ENCODE peak calls at places on chromosomes 11 and 22, in nine cellular contexts. E is fibroblast of the aortic adventitia, Y is heart right ventricle, S is HCT116, H is HFF-Myc, U is body of pancreas, W is AG04449, X is neural progenitor cell, Z is A549. M is an unnamed sample.

GRCh38 chr11:109000531-109000930 is 335.7 kb downstream of the DDX10 start:
- DNase-seq in E (no peak), Y (no peak), S (no peak), H (no peak), U (no peak), W (no peak), X (no peak), Z (no peak), M (peak; percentile 55)

GRCh38 chr11:59801981-59802638 is 8.5 kb downstream of the MRPL16 start:
- DNase-seq in E (no peak), Y (no peak), S (no peak), H (no peak), U (no peak), W (no peak), X (peak; percentile 41), Z (peak; percentile 12), M (no peak)

GRCh38 chr11:90874971-90875370 is 652.1 kb upstream of the CHORDC1 start:
- DNase-seq in E (no peak), Y (no peak), S (no peak), H (no peak), U (no peak), W (no peak), X (no peak), Z (no peak), M (peak; percentile 36)

GRCh38 chr11:122215244-122215992 is 99.4 kb upstream of the BLID start:
- DNase-seq in E (peak; percentile 100), Y (peak; percentile 86), S (peak; percentile 51), H (peak; percentile 61), U (peak; percentile 71), W (peak; percentile 96), X (peak; percentile 82), Z (peak; percentile 47), M (peak; percentile 66)

GRCh38 chr11:826836-827145 is 928 bp upstream of the CRACR2B start:
- DNase-seq in E (no peak), Y (no peak), S (no peak), H (no peak), U (no peak), W (no peak), X (no peak), Z (no peak), M (no peak)

GRCh38 chr22:36299911-36300310 is 47.0 kb downstream of the APOL1 start:
- DNase-seq in E (no peak), Y (no peak), S (no peak), H (no peak), U (no peak), W (no peak), X (no peak), Z (no peak), M (no peak)

GRCh38 chr11:46353706-46354105 is 6.4 kb downstream of the DGKZ start:
- DNase-seq in E (no peak), Y (no peak), S (no peak), H (no peak), U (no peak), W (no peak), X (no peak), Z (no peak), M (no peak)

GRCh38 chr22:22709719-22710445 is 65.5 kb downstream of the GGTLC2 start:
- DNase-seq in E (no peak), Y (no peak), S (no peak), H (no peak), U (peak; percentile 57), W (no peak), X (peak; percentile 67), Z (peak; percentile 43), M (peak; percentile 46)

GRCh38 chr11:109076870-109077269 is 345.1 kb upstream of the C11orf87 start:
- DNase-seq in E (peak; percentile 16), Y (no peak), S (no peak), H (no peak), U (no peak), W (no peak), X (no peak), Z (no peak), M (peak; percentile 11)

GRCh38 chr11:125214466-125215204 is 50.1 kb downstream of the PKNOX2 start:
- DNase-seq in E (peak; percentile 55), Y (peak; percentile 58), S (no peak), H (no peak), U (no peak), W (no peak), X (peak; percentile 47), Z (no peak), M (no peak)

GRCh38 chr11:116502641-116503061 is 270.1 kb downstream of the BUD13 start:
- DNase-seq in E (no peak), Y (peak; percentile 50), S (no peak), H (no peak), U (no peak), W (no peak), X (no peak), Z (no peak), M (no peak)

GRCh38 chr11:112085822-112086421 is 634 bp downstream of the TIMM8B start:
- DNase-seq in E (no peak), Y (no peak), S (no peak), H (no peak), U (no peak), W (no peak), X (no peak), Z (peak; percentile 14), M (peak; percentile 44)

GRCh38 chr11:73233704-73234402 is 15.8 kb downstream of the P2RY2 start:
- DNase-seq in E (peak; percentile 12), Y (no peak), S (no peak), H (no peak), U (no peak), W (no peak), X (no peak), Z (no peak), M (no peak)

GRCh38 chr22:43829448-43829821 is 17.3 kb upstream of the EFCAB6 start:
- DNase-seq in E (no peak), Y (peak; percentile 52), S (no peak), H (no peak), U (no peak), W (no peak), X (no peak), Z (no peak), M (no peak)

GRCh38 chr22:36741204-36741793 is 34.6 kb downstream of the IFT27 start:
- DNase-seq in E (peak; percentile 10), Y (no peak), S (peak; percentile 46), H (no peak), U (no peak), W (no peak), X (peak; percentile 30), Z (peak; percentile 36), M (no peak)

GRCh38 chr22:33519140-33519973 is 400.9 kb downstream of the LARGE1 start:
- DNase-seq in E (peak; percentile 80), Y (no peak), S (no peak), H (peak; percentile 43), U (peak; percentile 40), W (peak; percentile 51), X (peak; percentile 78), Z (peak; percentile 71), M (no peak)
- TF ChIP-seq CTCF in E (peak; percentile 56), Y (peak; percentile 56), S (peak; percentile 31), H (peak; percentile 42), U (peak; percentile 67), W (peak; percentile 36), X (peak; percentile 77), Z (peak; percentile 59), M (peak; percentile 60)

DNA sequence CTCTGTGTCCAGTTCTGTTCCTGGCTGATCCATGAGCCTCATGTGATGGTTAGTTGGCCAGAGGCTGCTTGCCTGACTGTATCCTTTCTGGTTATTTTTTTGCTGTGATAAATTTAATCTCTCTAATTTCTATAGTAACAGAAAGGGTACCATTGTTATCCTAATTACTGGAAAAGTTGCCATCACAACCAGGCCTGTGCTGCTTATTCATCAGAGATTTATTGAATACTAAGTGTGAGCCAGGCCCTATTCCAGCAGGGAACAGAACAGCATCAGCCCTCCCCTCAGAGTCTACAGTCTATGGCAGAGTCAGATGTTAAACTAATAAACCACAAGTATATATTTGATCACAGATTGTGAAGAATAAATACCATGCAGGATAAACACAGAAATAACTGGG is 86.8 kb downstream of the DEPDC5 start:
- DNase-seq in E (no peak), Y (no peak), S (no peak), H (no peak), U (no peak), W (no peak), X (no peak), Z (no peak), M (no peak)
- TF ChIP-seq CTCF in E (no peak), Y (no peak), S (no peak), H (no peak), U (no peak), W (no peak), X (no peak), Z (no peak), M (no peak)

DNA sequence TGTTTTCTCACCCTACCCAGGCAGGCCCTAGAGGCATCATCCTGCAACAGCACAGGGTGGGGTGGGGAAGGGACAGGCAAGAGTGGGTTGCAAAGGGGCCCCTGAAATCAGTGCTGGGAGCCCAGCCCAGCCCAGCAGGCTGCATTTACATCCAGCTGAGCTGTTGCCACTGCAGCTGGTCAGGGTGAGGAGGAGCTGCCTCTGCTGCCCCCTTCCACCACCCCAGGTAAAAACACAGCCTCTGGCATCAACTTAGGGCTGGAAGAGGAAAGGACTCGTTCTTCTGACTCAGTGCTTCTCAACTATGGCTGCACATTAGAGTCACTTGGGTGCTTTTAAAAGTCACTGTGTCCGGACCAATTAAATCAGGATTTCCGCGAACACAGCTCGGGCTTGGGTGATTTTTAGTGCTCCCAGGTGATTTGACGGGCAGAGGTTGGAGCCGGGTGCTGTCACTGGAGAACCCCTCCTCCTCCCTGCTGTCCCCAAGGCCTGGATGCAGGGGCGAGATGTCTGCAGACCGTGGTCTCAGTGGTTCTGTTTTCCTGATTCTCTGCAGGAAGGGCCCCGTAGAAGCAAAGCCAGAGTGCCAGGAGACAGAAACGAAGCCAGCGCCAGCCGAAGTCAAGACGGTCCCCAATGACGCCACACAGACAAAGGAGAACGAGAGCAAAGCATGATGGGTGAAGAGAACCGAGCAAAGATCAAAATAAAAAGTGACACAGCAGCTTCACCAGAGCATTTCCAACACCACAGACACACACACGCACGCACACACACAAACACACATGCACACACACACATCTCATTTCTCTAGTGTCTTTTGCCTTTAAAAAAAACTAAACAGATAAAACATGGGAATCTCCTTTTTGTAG is 39.4 kb upstream of the TTC12 start:
- DNase-seq in E (no peak), Y (no peak), S (no peak), H (no peak), U (no peak), W (no peak), X (peak; percentile 56), Z (peak; percentile 3), M (peak; percentile 23)
- TF ChIP-seq CTCF in E (no peak), Y (no peak), S (peak; percentile 28), H (no peak), U (no peak), W (no peak), X (peak; percentile 49), Z (no peak), M (peak; percentile 18)

DNA sequence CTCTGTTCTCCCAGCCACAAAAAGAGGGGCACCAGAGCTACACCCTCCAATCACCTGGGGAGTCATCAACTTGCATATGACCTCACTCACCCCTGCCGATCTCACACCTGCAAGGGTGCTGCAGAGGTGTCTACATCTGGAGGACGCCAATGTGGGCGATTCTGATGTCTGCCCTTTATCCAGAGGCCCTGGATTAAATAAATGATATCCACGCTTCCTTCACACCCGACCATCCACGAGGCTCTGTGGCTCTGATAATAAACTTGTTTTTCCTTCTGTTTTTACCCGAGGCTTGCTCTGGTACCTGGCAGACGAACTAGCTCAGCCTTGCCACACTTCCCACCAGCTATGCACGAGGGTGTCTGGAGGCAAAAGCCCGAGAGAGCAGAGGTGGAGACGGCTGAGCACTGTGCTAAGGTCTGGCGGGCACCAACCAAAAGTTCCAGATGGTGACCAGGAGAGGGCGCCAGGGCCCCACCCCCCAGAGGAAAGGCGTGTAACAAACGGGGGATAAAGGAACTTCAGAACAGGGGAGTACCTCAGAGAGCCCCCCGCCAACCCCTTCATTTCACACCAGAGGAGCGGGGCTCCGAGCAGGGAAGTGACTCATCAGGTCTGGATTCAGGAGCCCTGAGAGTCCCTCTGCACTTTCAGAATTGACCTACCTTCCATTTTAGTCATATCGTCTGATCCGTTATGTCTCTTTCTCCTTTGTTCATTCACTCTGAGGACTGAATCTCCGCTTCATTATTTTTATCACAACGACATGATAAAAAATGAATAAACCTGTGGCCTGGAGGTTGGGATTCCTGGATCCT is 13.5 kb downstream of the SCN3B start:
- DNase-seq in E (peak; percentile 45), Y (peak; percentile 29), S (no peak), H (no peak), U (peak; percentile 34), W (no peak), X (peak; percentile 71), Z (peak; percentile 35), M (peak; percentile 54)
- TF ChIP-seq CTCF in E (peak; percentile 89), Y (peak; percentile 82), S (peak; percentile 92), H (peak; percentile 87), U (peak; percentile 76), W (peak; percentile 84), X (peak; percentile 90), Z (peak; percentile 71), M (peak; percentile 97)

M was measured in MCF 10A.